ENCODE peak calls at places on chromosomes 5 and 9, in five cellular contexts. One of them, this sample, is unnamed.

GRCh38 chr5:90170231-90170630 is 239.3 kb downstream of the CETN3 start:
- DNase-seq in chondrocyte: no peak
- DNase-seq in MCF 10A: no peak
- DNase-seq in T-helper 1 cell: no peak
- DNase-seq in hepatocyte: no peak
- DNase-seq in this sample: no peak

GRCh38 chr9:124216474-124217176 is 41.1 kb upstream of the NEK6 start:
- DNase-seq in chondrocyte: peak
- DNase-seq in T-helper 1 cell: no peak
- DNase-seq in MCF 10A: no peak
- DNase-seq in hepatocyte: no peak
- DNase-seq in this sample: no peak

GRCh38 chr5:157612071-157612476 is 36.5 kb upstream of the ADAM19 start:
- DNase-seq in MCF 10A: peak
- DNase-seq in chondrocyte: no peak
- DNase-seq in T-helper 1 cell: no peak
- DNase-seq in hepatocyte: no peak
- DNase-seq in this sample: no peak

GRCh38 chr9:111284703-111285102 is 45.3 kb downstream of the OR2K2 start:
- DNase-seq in T-helper 1 cell: no peak
- DNase-seq in hepatocyte: no peak
- DNase-seq in chondrocyte: no peak
- DNase-seq in MCF 10A: no peak
- DNase-seq in this sample: no peak

GRCh38 chr5:159448-160172 is 31.7 kb upstream of the LRRC14B start:
- DNase-seq in hepatocyte: no peak
- DNase-seq in T-helper 1 cell: no peak
- DNase-seq in MCF 10A: no peak
- DNase-seq in chondrocyte: peak
- DNase-seq in this sample: no peak

GRCh38 chr9:103126494-103126893 is 131.4 kb downstream of the CYLC2 start:
- DNase-seq in chondrocyte: no peak
- DNase-seq in hepatocyte: no peak
- DNase-seq in MCF 10A: no peak
- DNase-seq in T-helper 1 cell: no peak
- DNase-seq in this sample: no peak

GRCh38 chr9:123807241-123807640 is 122.7 kb downstream of the DENND1A start:
- DNase-seq in T-helper 1 cell: no peak
- DNase-seq in chondrocyte: no peak
- DNase-seq in MCF 10A: peak
- DNase-seq in hepatocyte: no peak
- DNase-seq in this sample: no peak

GRCh38 chr5:151897896-151898295 is 26.8 kb downstream of the GLRA1 start:
- DNase-seq in chondrocyte: no peak
- DNase-seq in hepatocyte: no peak
- DNase-seq in MCF 10A: no peak
- DNase-seq in T-helper 1 cell: no peak
- DNase-seq in this sample: no peak

GRCh38 chr5:10734832-10735231 is 26.2 kb downstream of the DAP start:
- DNase-seq in T-helper 1 cell: no peak
- DNase-seq in hepatocyte: no peak
- DNase-seq in chondrocyte: no peak
- DNase-seq in MCF 10A: no peak
- DNase-seq in this sample: no peak

GRCh38 chr9:125405938-125406811 is 144.5 kb downstream of the GAPVD1 start:
- DNase-seq in hepatocyte: no peak
- DNase-seq in chondrocyte: no peak
- DNase-seq in T-helper 1 cell: no peak
- DNase-seq in MCF 10A: peak
- DNase-seq in this sample: no peak

GRCh38 chr9:36396985-36397384 is 3.1 kb downstream of the RNF38 start:
- DNase-seq in chondrocyte: no peak
- DNase-seq in MCF 10A: peak
- DNase-seq in T-helper 1 cell: no peak
- DNase-seq in hepatocyte: no peak
- DNase-seq in this sample: no peak

GRCh38 chr5:141811287-141812155 is 66.7 kb downstream of the PCDH1 start:
- DNase-seq in hepatocyte: peak
- DNase-seq in MCF 10A: peak
- DNase-seq in chondrocyte: no peak
- DNase-seq in T-helper 1 cell: no peak
- DNase-seq in this sample: peak

GRCh38 chr9:4324513-4324912 is 24.6 kb upstream of the GLIS3 start:
- DNase-seq in chondrocyte: no peak
- DNase-seq in MCF 10A: peak
- DNase-seq in hepatocyte: no peak
- DNase-seq in T-helper 1 cell: no peak
- DNase-seq in this sample: no peak

GRCh38 chr9:10274983-10275382 is 337.8 kb downstream of the PTPRD start:
- DNase-seq in MCF 10A: no peak
- DNase-seq in T-helper 1 cell: no peak
- DNase-seq in chondrocyte: no peak
- DNase-seq in hepatocyte: no peak
- DNase-seq in this sample: no peak

GRCh38 chr9:17824927-17825659 is 246.2 kb downstream of the SH3GL2 start:
- DNase-seq in chondrocyte: no peak
- DNase-seq in hepatocyte: no peak
- DNase-seq in MCF 10A: no peak
- DNase-seq in T-helper 1 cell: no peak
- DNase-seq in this sample: no peak

GRCh38 chr5:172533399-172534228 is 79.3 kb upstream of the SH3PXD2B start:
- DNase-seq in MCF 10A: peak
- DNase-seq in chondrocyte: no peak
- DNase-seq in hepatocyte: no peak
- DNase-seq in T-helper 1 cell: no peak
- DNase-seq in this sample: no peak

GRCh38 chr5:36285837-36286615 is 15.7 kb downstream of the RANBP3L start:
- DNase-seq in MCF 10A: no peak
- DNase-seq in T-helper 1 cell: no peak
- DNase-seq in chondrocyte: no peak
- DNase-seq in hepatocyte: no peak
- DNase-seq in this sample: no peak

GRCh38 chr5:78537821-78538220 is 110.8 kb downstream of the LHFPL2 start:
- DNase-seq in MCF 10A: peak
- DNase-seq in chondrocyte: no peak
- DNase-seq in hepatocyte: peak
- DNase-seq in T-helper 1 cell: no peak
- DNase-seq in this sample: no peak

GRCh38 chr5:21646469-21646868 is 1206.7 kb downstream of the CDH12 start:
- DNase-seq in MCF 10A: peak
- DNase-seq in hepatocyte: no peak
- DNase-seq in chondrocyte: no peak
- DNase-seq in T-helper 1 cell: no peak
- DNase-seq in this sample: no peak

GRCh38 chr5:139745121-139745799 is 50.3 kb upstream of the PSD2 start:
- DNase-seq in MCF 10A: peak
- DNase-seq in hepatocyte: peak
- DNase-seq in chondrocyte: no peak
- DNase-seq in T-helper 1 cell: no peak
- DNase-seq in this sample: no peak

GRCh38 chr5:146313027-146313426 is 25.6 kb upstream of the POU4F3 start:
- DNase-seq in hepatocyte: no peak
- DNase-seq in chondrocyte: no peak
- DNase-seq in T-helper 1 cell: no peak
- DNase-seq in MCF 10A: no peak
- DNase-seq in this sample: no peak

GRCh38 chr5:171521679-171522078 is 102.2 kb downstream of the FGF18 start:
- DNase-seq in hepatocyte: no peak
- DNase-seq in T-helper 1 cell: no peak
- DNase-seq in chondrocyte: no peak
- DNase-seq in MCF 10A: no peak
- DNase-seq in this sample: no peak

GRCh38 chr5:172791291-172791690 is 20.3 kb upstream of the DUSP1 start:
- DNase-seq in T-helper 1 cell: no peak
- DNase-seq in MCF 10A: no peak
- DNase-seq in chondrocyte: no peak
- DNase-seq in hepatocyte: no peak
- DNase-seq in this sample: no peak

GRCh38 chr5:10291736-10292135 is 16.0 kb downstream of the CMBL start:
- DNase-seq in hepatocyte: no peak
- DNase-seq in MCF 10A: no peak
- DNase-seq in T-helper 1 cell: no peak
- DNase-seq in chondrocyte: no peak
- DNase-seq in this sample: no peak

GRCh38 chr5:120988970-120989369 is 524.9 kb downstream of the PRR16 start:
- DNase-seq in T-helper 1 cell: no peak
- DNase-seq in hepatocyte: no peak
- DNase-seq in MCF 10A: no peak
- DNase-seq in chondrocyte: no peak
- DNase-seq in this sample: no peak

GRCh38 chr9:114276908-114277821 is 45.7 kb upstream of the ORM1 start:
- DNase-seq in chondrocyte: peak
- DNase-seq in hepatocyte: no peak
- DNase-seq in T-helper 1 cell: peak
- DNase-seq in MCF 10A: peak
- DNase-seq in this sample: no peak

GRCh38 chr9:95092321-95093072 is 225.0 kb downstream of the FANCC start:
- DNase-seq in MCF 10A: peak
- DNase-seq in hepatocyte: no peak
- DNase-seq in chondrocyte: no peak
- DNase-seq in T-helper 1 cell: no peak
- DNase-seq in this sample: no peak

GRCh38 chr5:109755761-109756160 is 66.0 kb downstream of the MAN2A1 start:
- DNase-seq in hepatocyte: no peak
- DNase-seq in T-helper 1 cell: no peak
- DNase-seq in MCF 10A: no peak
- DNase-seq in chondrocyte: no peak
- DNase-seq in this sample: no peak

GRCh38 chr5:152505442-152506042 is 100.5 kb upstream of the NMUR2 start:
- DNase-seq in MCF 10A: peak
- DNase-seq in T-helper 1 cell: peak
- DNase-seq in hepatocyte: peak
- DNase-seq in chondrocyte: no peak
- DNase-seq in this sample: peak

GRCh38 chr5:120240716-120241115 is 223.4 kb upstream of the PRR16 start:
- DNase-seq in T-helper 1 cell: no peak
- DNase-seq in chondrocyte: no peak
- DNase-seq in hepatocyte: no peak
- DNase-seq in MCF 10A: no peak
- DNase-seq in this sample: no peak

GRCh38 chr5:135990518-135991240 is 35.9 kb upstream of the LECT2 start:
- DNase-seq in hepatocyte: no peak
- DNase-seq in MCF 10A: no peak
- DNase-seq in T-helper 1 cell: no peak
- DNase-seq in chondrocyte: no peak
- DNase-seq in this sample: no peak

GRCh38 chr5:42689391-42689790 is 67.2 kb upstream of the CCDC152 start:
- DNase-seq in T-helper 1 cell: no peak
- DNase-seq in chondrocyte: no peak
- DNase-seq in hepatocyte: peak
- DNase-seq in MCF 10A: peak
- DNase-seq in this sample: no peak

GRCh38 chr5:151222769-151223446 is 984 bp downstream of the CCDC69 start:
- DNase-seq in chondrocyte: no peak
- DNase-seq in hepatocyte: peak
- DNase-seq in MCF 10A: peak
- DNase-seq in T-helper 1 cell: peak
- DNase-seq in this sample: peak

GRCh38 chr9:98775831-98776441 is 20.4 kb downstream of the ANKS6 start:
- DNase-seq in T-helper 1 cell: no peak
- DNase-seq in hepatocyte: peak
- DNase-seq in chondrocyte: no peak
- DNase-seq in MCF 10A: peak
- DNase-seq in this sample: peak

GRCh38 chr9:123063172-123063508 is 29.7 kb downstream of the GPR21 start:
- DNase-seq in MCF 10A: no peak
- DNase-seq in chondrocyte: no peak
- DNase-seq in hepatocyte: no peak
- DNase-seq in T-helper 1 cell: no peak
- DNase-seq in this sample: no peak

GRCh38 chr9:133621868-133622267 is 12.7 kb upstream of the FAM163B start:
- DNase-seq in hepatocyte: no peak
- DNase-seq in MCF 10A: no peak
- DNase-seq in T-helper 1 cell: no peak
- DNase-seq in chondrocyte: no peak
- DNase-seq in this sample: no peak

GRCh38 chr5:157827429-157827828 is 31.5 kb downstream of the CLINT1 start:
- DNase-seq in MCF 10A: peak
- DNase-seq in hepatocyte: no peak
- DNase-seq in chondrocyte: no peak
- DNase-seq in T-helper 1 cell: no peak
- DNase-seq in this sample: no peak

GRCh38 chr9:80699551-80699998 is 989.8 kb downstream of the TLE1 start:
- DNase-seq in chondrocyte: no peak
- DNase-seq in hepatocyte: peak
- DNase-seq in T-helper 1 cell: no peak
- DNase-seq in MCF 10A: peak
- DNase-seq in this sample: no peak

GRCh38 chr5:14479143-14479701 is 102.4 kb upstream of the OTULINL start:
- DNase-seq in chondrocyte: no peak
- DNase-seq in MCF 10A: no peak
- DNase-seq in T-helper 1 cell: no peak
- DNase-seq in hepatocyte: no peak
- DNase-seq in this sample: no peak

GRCh38 chr9:134716067-134716466 is 74.5 kb downstream of the COL5A1 start:
- DNase-seq in T-helper 1 cell: no peak
- DNase-seq in MCF 10A: no peak
- DNase-seq in hepatocyte: no peak
- DNase-seq in chondrocyte: no peak
- DNase-seq in this sample: no peak